ENCODE peak calls at places on chromosomes 7 and 10, in nine cellular contexts. R, F, C, U, W, K, O, V and A are unnamed samples.

GRCh38 chr10:69043931-69044531 is 43.9 kb upstream of the SRGN start:
- DNase-seq in V (no peak), W (no peak), F (no peak), K (no peak), R (no peak), C (no peak), O (no peak), U (no peak), A (no peak)

GRCh38 chr10:121747163-121747775 is 149.0 kb upstream of the FGFR2 start:
- DNase-seq in R (no peak), W (no peak), C (no peak), V (no peak), F (no peak), U (no peak), K (no peak), O (no peak), A (no peak)

GRCh38 chr10:103544657-103545310 is 51.3 kb downstream of the NEURL1 start:
- DNase-seq in W (no peak), C (no peak), R (no peak), O (no peak), K (no peak), V (peak), U (no peak), F (no peak), A (no peak)

GRCh38 chr10:110396284-110396651 is 91.5 kb upstream of the SMNDC1 start:
- DNase-seq in R (no peak), C (no peak), W (no peak), V (no peak), U (no peak), K (no peak), F (no peak), O (no peak), A (no peak)

GRCh38 chr10:110989016-110989415 is 69.6 kb downstream of the SHOC2 start:
- DNase-seq in V (no peak), F (peak), U (no peak), O (peak), K (no peak), W (no peak), R (no peak), C (no peak), A (no peak)

GRCh38 chr7:94893661-94894060 is 13.7 kb upstream of the PPP1R9A start:
- DNase-seq in C (no peak), F (no peak), K (no peak), R (no peak), V (no peak), U (no peak), W (no peak), O (no peak), A (no peak)

GRCh38 chr10:91681361-91682276 is 48.7 kb upstream of the PPP1R3C start:
- DNase-seq in C (no peak), U (no peak), F (no peak), V (no peak), R (peak), K (no peak), O (no peak), W (no peak), A (no peak)

GRCh38 chr7:118104812-118105441 is 79.0 kb upstream of the LSM8 start:
- DNase-seq in F (peak), U (no peak), V (peak), W (no peak), R (peak), C (no peak), O (peak), K (no peak), A (no peak)

GRCh38 chr7:2641406-2642393 is 9.9 kb downstream of the TTYH3 start:
- DNase-seq in F (peak), W (no peak), R (peak), O (no peak), C (peak), K (peak), U (no peak), V (peak), A (no peak)

GRCh38 chr7:127689194-127689772 is 37.3 kb downstream of the SND1 start:
- DNase-seq in C (no peak), K (no peak), W (no peak), V (no peak), F (no peak), U (no peak), O (no peak), R (peak), A (no peak)

GRCh38 chr7:123494193-123494796 is 40.1 kb downstream of the IQUB start:
- DNase-seq in R (peak), C (peak), U (no peak), V (peak), W (peak), F (peak), K (no peak), O (peak), A (no peak)

GRCh38 chr7:93055543-93056107 is 62.2 kb downstream of the SAMD9 start:
- DNase-seq in O (peak), K (no peak), V (peak), F (peak), W (peak), C (no peak), R (peak), U (no peak), A (no peak)

GRCh38 chr10:68135922-68136718 is 26.8 kb downstream of the MYPN start:
- DNase-seq in K (peak), C (no peak), R (peak), W (peak), F (peak), O (peak), U (no peak), V (no peak), A (no peak)

GRCh38 chr10:22320591-22321155 is at the start of gene BMI1:
- DNase-seq in R (peak), V (peak), W (no peak), C (peak), K (no peak), F (peak), O (peak), U (no peak), A (peak)

GRCh38 chr10:129704225-129704624 is 237.2 kb downstream of the MGMT start:
- DNase-seq in R (no peak), F (no peak), U (no peak), V (no peak), C (no peak), W (no peak), K (no peak), O (no peak), A (no peak)

GRCh38 chr7:90708841-90709317 is 112.8 kb downstream of the CDK14 start:
- DNase-seq in O (peak), V (peak), C (peak), W (peak), U (peak), R (no peak), F (peak), K (no peak), A (no peak)

GRCh38 chr10:9289811-9290210 is 1235.3 kb downstream of the GATA3 start:
- DNase-seq in U (no peak), W (no peak), F (no peak), R (no peak), K (no peak), V (no peak), O (no peak), C (no peak), A (no peak)

GRCh38 chr7:26497801-26498596 is 206.3 kb downstream of the SNX10 start:
- DNase-seq in O (no peak), U (no peak), F (no peak), R (no peak), K (no peak), V (no peak), C (no peak), W (no peak), A (no peak)

GRCh38 chr7:119175916-119176627 is 951.6 kb downstream of the ANKRD7 start:
- DNase-seq in W (peak), C (peak), K (no peak), R (peak), O (peak), F (peak), U (peak), V (peak), A (peak)
- TF ChIP-seq CTCF in W (peak), C (peak), K (peak), R (peak), O (peak), F (peak), U (peak), V (peak), A (peak)

GRCh38 chr10:115947104-115947503 is 325.9 kb downstream of the GFRA1 start:
- DNase-seq in W (no peak), F (peak), C (no peak), R (peak), U (no peak), V (no peak), O (peak), K (no peak), A (no peak)

GRCh38 chr10:115950320-115950719 is 322.7 kb downstream of the GFRA1 start:
- DNase-seq in C (no peak), F (peak), W (no peak), O (no peak), R (peak), U (no peak), K (no peak), V (no peak), A (no peak)

GRCh38 chr10:115949282-115949844 is 323.6 kb downstream of the GFRA1 start:
- DNase-seq in F (no peak), K (no peak), C (no peak), W (no peak), O (no peak), V (no peak), U (no peak), R (no peak), A (no peak)

GRCh38 chr10:115945696-115946445 is 327.1 kb downstream of the GFRA1 start:
- DNase-seq in R (no peak), W (no peak), C (no peak), F (no peak), K (no peak), U (no peak), V (no peak), O (no peak), A (no peak)

DNA sequence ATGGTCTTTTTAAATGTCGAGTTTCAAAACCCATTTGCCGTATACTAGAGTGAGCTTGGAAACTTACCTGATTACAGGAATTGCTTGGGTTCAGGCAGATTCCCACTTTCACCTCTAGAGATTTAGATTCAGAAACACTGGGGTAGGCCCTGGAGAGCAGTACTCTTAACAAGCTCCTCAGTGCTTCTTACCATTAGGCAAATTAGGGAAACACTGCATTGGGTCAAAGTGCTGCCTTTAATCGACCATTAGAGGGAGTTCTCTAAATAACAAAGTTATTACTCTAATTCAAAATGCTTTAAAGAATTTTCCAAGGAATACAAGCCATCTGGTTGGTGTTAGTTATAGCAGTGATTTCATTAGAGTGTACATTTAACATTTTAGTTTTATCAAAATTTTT is 324.6 kb downstream of the GFRA1 start:
- DNase-seq in U (no peak), R (peak), C (no peak), K (no peak), V (no peak), O (peak), F (peak), W (no peak), A (no peak)
- TF ChIP-seq CTCF in U (no peak), R (peak), C (peak), K (peak), V (no peak), O (peak), F (peak), W (peak), A (peak)

GRCh38 chr10:46035923-46036849 is 5.8 kb upstream of the NCOA4 start:
- DNase-seq in V (no peak), F (no peak), K (no peak), W (no peak), R (no peak), O (no peak), U (no peak), C (no peak), A (no peak)
- TF ChIP-seq CTCF in V (no peak), F (no peak), K (no peak), W (peak), R (peak), O (no peak), U (no peak), C (no peak), A (no peak)

GRCh38 chr10:116259638-116260037 is 13.4 kb downstream of the GFRA1 start:
- DNase-seq in F (no peak), V (no peak), K (no peak), O (no peak), U (no peak), W (no peak), R (no peak), C (no peak), A (no peak)

GRCh38 chr10:116268976-116269375 is 4.0 kb downstream of the GFRA1 start:
- DNase-seq in C (no peak), F (no peak), W (no peak), R (no peak), U (no peak), O (no peak), V (no peak), K (no peak), A (no peak)

GRCh38 chr10:116265686-116266085 is 7.3 kb downstream of the GFRA1 start:
- DNase-seq in F (no peak), C (no peak), W (no peak), R (no peak), O (no peak), V (no peak), K (no peak), U (no peak), A (no peak)

GRCh38 chr10:116263870-116264269 is 9.1 kb downstream of the GFRA1 start:
- DNase-seq in W (no peak), K (no peak), U (no peak), R (no peak), F (no peak), V (no peak), O (peak), C (no peak), A (no peak)

GRCh38 chr10:116264296-116264695 is 8.7 kb downstream of the GFRA1 start:
- DNase-seq in C (no peak), K (no peak), W (no peak), O (no peak), R (no peak), V (no peak), F (no peak), U (no peak), A (no peak)
- TF ChIP-seq CTCF in C (no peak), K (no peak), W (no peak), O (no peak), R (no peak), V (no peak), F (no peak), U (no peak), A (no peak)

GRCh38 chr7:107580716-107581383 is 804 bp downstream of the BCAP29 start:
- DNase-seq in V (no peak), R (no peak), O (no peak), W (no peak), U (no peak), K (no peak), F (no peak), C (no peak), A (no peak)
- TF ChIP-seq CTCF in V (no peak), R (no peak), O (no peak), W (peak), U (no peak), K (no peak), F (no peak), C (no peak), A (no peak)

GRCh38 chr10:93921338-93921737 is 27.6 kb downstream of the SLC35G1 start:
- DNase-seq in U (no peak), C (peak), R (no peak), K (no peak), W (no peak), V (no peak), O (no peak), F (no peak), A (no peak)
- TF ChIP-seq CTCF in U (peak), C (peak), R (peak), K (no peak), W (peak), V (peak), O (peak), F (peak), A (peak)